ENCODE peak calls at places on chromosome 5, in nine cellular contexts. One of them, this sample, is unnamed.

GRCh38 chr5:88671808-88672499 is 211.0 kb downstream of the MEF2C start:
- DNase-seq in lung: no peak
- DNase-seq in activated CD8-positive, alpha-beta memory T cell treated with anti-CD3 and anti-CD28 coated beads, Interleukin-2, amount 50 U/mL, for 4 hours: no peak
- DNase-seq in Panc1: no peak
- DNase-seq in stimulated activated CD4-positive, alpha-beta T cell treated with anti-CD3 and anti-CD28 coated beads, Interleukin-1b, Interleukin-23, amount 100 ng/mL, for 24 hours: no peak
- DNase-seq in head of caudate nucleus: no peak
- DNase-seq in SW 1271: no peak
- DNase-seq in activated naive CD4-positive, alpha-beta T cell: no peak
- DNase-seq in NCI-H2029 treated with DMSO at 0.1 percent for 48 hours: no peak
- DNase-seq in this sample: no peak

GRCh38 chr5:145689235-145689634 is 145.9 kb downstream of the PRELID2 start:
- DNase-seq in activated CD8-positive, alpha-beta memory T cell treated with anti-CD3 and anti-CD28 coated beads, Interleukin-2, amount 50 U/mL, for 4 hours: no peak
- DNase-seq in activated naive CD4-positive, alpha-beta T cell: no peak
- DNase-seq in Panc1: no peak
- DNase-seq in SW 1271: no peak
- DNase-seq in head of caudate nucleus: no peak
- DNase-seq in stimulated activated CD4-positive, alpha-beta T cell treated with anti-CD3 and anti-CD28 coated beads, Interleukin-1b, Interleukin-23, amount 100 ng/mL, for 24 hours: no peak
- DNase-seq in NCI-H2029 treated with DMSO at 0.1 percent for 48 hours: no peak
- DNase-seq in lung: no peak
- DNase-seq in this sample: no peak

GRCh38 chr5:77806213-77806843 is 30.2 kb upstream of the TBCA start:
- DNase-seq in NCI-H2029 treated with DMSO at 0.1 percent for 48 hours: peak; percentile 25
- DNase-seq in activated naive CD4-positive, alpha-beta T cell: no peak
- DNase-seq in stimulated activated CD4-positive, alpha-beta T cell treated with anti-CD3 and anti-CD28 coated beads, Interleukin-1b, Interleukin-23, amount 100 ng/mL, for 24 hours: no peak
- DNase-seq in activated CD8-positive, alpha-beta memory T cell treated with anti-CD3 and anti-CD28 coated beads, Interleukin-2, amount 50 U/mL, for 4 hours: no peak
- DNase-seq in lung: no peak
- DNase-seq in head of caudate nucleus: no peak
- DNase-seq in SW 1271: no peak
- DNase-seq in Panc1: no peak
- DNase-seq in this sample: no peak

GRCh38 chr5:8828596-8829321 is 717.1 kb downstream of the SEMA5A start:
- DNase-seq in head of caudate nucleus: no peak
- DNase-seq in SW 1271: no peak
- DNase-seq in activated naive CD4-positive, alpha-beta T cell: no peak
- DNase-seq in lung: no peak
- DNase-seq in NCI-H2029 treated with DMSO at 0.1 percent for 48 hours: no peak
- DNase-seq in activated CD8-positive, alpha-beta memory T cell treated with anti-CD3 and anti-CD28 coated beads, Interleukin-2, amount 50 U/mL, for 4 hours: no peak
- DNase-seq in Panc1: no peak
- DNase-seq in stimulated activated CD4-positive, alpha-beta T cell treated with anti-CD3 and anti-CD28 coated beads, Interleukin-1b, Interleukin-23, amount 100 ng/mL, for 24 hours: no peak
- DNase-seq in this sample: no peak

GRCh38 chr5:26278078-26278477 is 760.3 kb downstream of the CDH9 start:
- DNase-seq in lung: no peak
- DNase-seq in NCI-H2029 treated with DMSO at 0.1 percent for 48 hours: no peak
- DNase-seq in head of caudate nucleus: no peak
- DNase-seq in Panc1: no peak
- DNase-seq in activated CD8-positive, alpha-beta memory T cell treated with anti-CD3 and anti-CD28 coated beads, Interleukin-2, amount 50 U/mL, for 4 hours: no peak
- DNase-seq in activated naive CD4-positive, alpha-beta T cell: no peak
- DNase-seq in stimulated activated CD4-positive, alpha-beta T cell treated with anti-CD3 and anti-CD28 coated beads, Interleukin-1b, Interleukin-23, amount 100 ng/mL, for 24 hours: no peak
- DNase-seq in SW 1271: no peak
- DNase-seq in this sample: no peak

GRCh38 chr5:617896-618295 is 5.8 kb downstream of the CEP72 start:
- DNase-seq in lung: no peak
- DNase-seq in Panc1: no peak
- DNase-seq in activated CD8-positive, alpha-beta memory T cell treated with anti-CD3 and anti-CD28 coated beads, Interleukin-2, amount 50 U/mL, for 4 hours: no peak
- DNase-seq in stimulated activated CD4-positive, alpha-beta T cell treated with anti-CD3 and anti-CD28 coated beads, Interleukin-1b, Interleukin-23, amount 100 ng/mL, for 24 hours: no peak
- DNase-seq in NCI-H2029 treated with DMSO at 0.1 percent for 48 hours: no peak
- DNase-seq in SW 1271: no peak
- DNase-seq in head of caudate nucleus: no peak
- DNase-seq in activated naive CD4-positive, alpha-beta T cell: no peak
- DNase-seq in this sample: no peak

GRCh38 chr5:32276173-32276853 is 36.4 kb downstream of the MTMR12 start:
- DNase-seq in lung: no peak
- DNase-seq in Panc1: no peak
- DNase-seq in NCI-H2029 treated with DMSO at 0.1 percent for 48 hours: peak; percentile 46
- DNase-seq in activated naive CD4-positive, alpha-beta T cell: no peak
- DNase-seq in head of caudate nucleus: no peak
- DNase-seq in SW 1271: no peak
- DNase-seq in stimulated activated CD4-positive, alpha-beta T cell treated with anti-CD3 and anti-CD28 coated beads, Interleukin-1b, Interleukin-23, amount 100 ng/mL, for 24 hours: no peak
- DNase-seq in activated CD8-positive, alpha-beta memory T cell treated with anti-CD3 and anti-CD28 coated beads, Interleukin-2, amount 50 U/mL, for 4 hours: no peak
- DNase-seq in this sample: peak; percentile 49

GRCh38 chr5:960551-960950 is 48.1 kb upstream of the NKD2 start:
- DNase-seq in activated CD8-positive, alpha-beta memory T cell treated with anti-CD3 and anti-CD28 coated beads, Interleukin-2, amount 50 U/mL, for 4 hours: no peak
- DNase-seq in activated naive CD4-positive, alpha-beta T cell: no peak
- DNase-seq in NCI-H2029 treated with DMSO at 0.1 percent for 48 hours: no peak
- DNase-seq in SW 1271: no peak
- DNase-seq in Panc1: no peak
- DNase-seq in lung: no peak
- DNase-seq in head of caudate nucleus: no peak
- DNase-seq in stimulated activated CD4-positive, alpha-beta T cell treated with anti-CD3 and anti-CD28 coated beads, Interleukin-1b, Interleukin-23, amount 100 ng/mL, for 24 hours: no peak
- DNase-seq in this sample: no peak

GRCh38 chr5:57082441-57083067 is 91.3 kb upstream of the GPBP1 start:
- DNase-seq in NCI-H2029 treated with DMSO at 0.1 percent for 48 hours: no peak
- DNase-seq in stimulated activated CD4-positive, alpha-beta T cell treated with anti-CD3 and anti-CD28 coated beads, Interleukin-1b, Interleukin-23, amount 100 ng/mL, for 24 hours: no peak
- DNase-seq in head of caudate nucleus: no peak
- DNase-seq in Panc1: peak; percentile 5
- DNase-seq in activated naive CD4-positive, alpha-beta T cell: no peak
- DNase-seq in activated CD8-positive, alpha-beta memory T cell treated with anti-CD3 and anti-CD28 coated beads, Interleukin-2, amount 50 U/mL, for 4 hours: no peak
- DNase-seq in SW 1271: no peak
- DNase-seq in lung: no peak
- DNase-seq in this sample: no peak

GRCh38 chr5:32842798-32843531 is 131.8 kb downstream of the NPR3 start:
- DNase-seq in lung: no peak
- DNase-seq in stimulated activated CD4-positive, alpha-beta T cell treated with anti-CD3 and anti-CD28 coated beads, Interleukin-1b, Interleukin-23, amount 100 ng/mL, for 24 hours: no peak
- DNase-seq in activated CD8-positive, alpha-beta memory T cell treated with anti-CD3 and anti-CD28 coated beads, Interleukin-2, amount 50 U/mL, for 4 hours: no peak
- DNase-seq in activated naive CD4-positive, alpha-beta T cell: no peak
- DNase-seq in NCI-H2029 treated with DMSO at 0.1 percent for 48 hours: no peak
- DNase-seq in Panc1: no peak
- DNase-seq in SW 1271: no peak
- DNase-seq in head of caudate nucleus: no peak
- DNase-seq in this sample: no peak

GRCh38 chr5:109485030-109485429 is 75.3 kb upstream of the PJA2 start:
- DNase-seq in activated naive CD4-positive, alpha-beta T cell: no peak
- DNase-seq in SW 1271: no peak
- DNase-seq in stimulated activated CD4-positive, alpha-beta T cell treated with anti-CD3 and anti-CD28 coated beads, Interleukin-1b, Interleukin-23, amount 100 ng/mL, for 24 hours: no peak
- DNase-seq in head of caudate nucleus: peak; percentile 61
- DNase-seq in lung: peak; percentile 44
- DNase-seq in activated CD8-positive, alpha-beta memory T cell treated with anti-CD3 and anti-CD28 coated beads, Interleukin-2, amount 50 U/mL, for 4 hours: no peak
- DNase-seq in NCI-H2029 treated with DMSO at 0.1 percent for 48 hours: peak; percentile 79
- DNase-seq in Panc1: no peak
- DNase-seq in this sample: peak; percentile 80

GRCh38 chr5:139243425-139243965 is 45.3 kb upstream of the SIL1 start:
- DNase-seq in SW 1271: no peak
- DNase-seq in NCI-H2029 treated with DMSO at 0.1 percent for 48 hours: no peak
- DNase-seq in Panc1: no peak
- DNase-seq in stimulated activated CD4-positive, alpha-beta T cell treated with anti-CD3 and anti-CD28 coated beads, Interleukin-1b, Interleukin-23, amount 100 ng/mL, for 24 hours: no peak
- DNase-seq in lung: no peak
- DNase-seq in head of caudate nucleus: no peak
- DNase-seq in activated naive CD4-positive, alpha-beta T cell: no peak
- DNase-seq in activated CD8-positive, alpha-beta memory T cell treated with anti-CD3 and anti-CD28 coated beads, Interleukin-2, amount 50 U/mL, for 4 hours: no peak
- DNase-seq in this sample: no peak

This sample was measured in NCI-H2081.